ENCODE peak calls at places on chromosomes 4 and X, in four cellular contexts. D is pancreas, R is thoracic aorta, A is right atrium auricular region. Z is an unnamed sample.

GRCh38 chr4:1466034-1466960 is 60.1 kb upstream of the NKX1-1 start:
- DNase-seq in D (no peak), R (no peak), A (no peak), Z (no peak)

GRCh38 chr4:20318899-20319291 is 67.2 kb downstream of the SLIT2 start:
- DNase-seq in D (no peak), R (no peak), A (no peak), Z (no peak)

GRCh38 chr4:154612472-154613414 is at the start of gene FGG:
- DNase-seq in D (no peak), R (no peak), A (no peak), Z (no peak)

GRCh38 chr4:7798215-7798995 is 141.3 kb downstream of the AFAP1 start:
- DNase-seq in D (no peak), R (no peak), A (no peak), Z (no peak)

GRCh38 chr4:48963042-48963679 is 22.9 kb upstream of the CWH43 start:
- DNase-seq in D (peak), R (peak), A (peak), Z (peak)

GRCh38 chr4:182230256-182230655 is 12.9 kb upstream of the TENM3 start:
- DNase-seq in D (no peak), R (no peak), A (no peak), Z (no peak)

GRCh38 chrX:46788902-46789301 is 30.0 kb upstream of the SLC9A7 start:
- DNase-seq in D (no peak), R (no peak), A (no peak), Z (peak)

GRCh38 chr4:71293705-71294104 is 45.1 kb upstream of the SLC4A4 start:
- DNase-seq in D (no peak), R (no peak), A (no peak), Z (no peak)

GRCh38 chrX:65528705-65529340 is 5.8 kb downstream of the LAS1L start:
- DNase-seq in D (no peak), R (no peak), A (peak), Z (no peak)

GRCh38 chrX:78104447-78105176 is 564 bp downstream of the PGK1 start:
- DNase-seq in D (peak), R (no peak), A (peak), Z (no peak)

GRCh38 chrX:42824541-42824940 is 46.6 kb upstream of the PPP1R2C start:
- DNase-seq in D (no peak), R (no peak), A (no peak), Z (no peak)

GRCh38 chr4:602559-602942 is 22.8 kb upstream of the PDE6B start:
- DNase-seq in D (peak), R (no peak), A (peak), Z (no peak)

GRCh38 chr4:16860506-16860905 is 37.9 kb downstream of the LDB2 start:
- DNase-seq in D (no peak), R (no peak), A (no peak), Z (peak)

GRCh38 chr4:4225915-4226605 is 669 bp downstream of the OTOP1 start:
- DNase-seq in D (no peak), R (no peak), A (no peak), Z (no peak)

GRCh38 chrX:1106478-1107210 is 105.8 kb downstream of the CRLF2 start:
- DNase-seq in D (no peak), R (no peak), A (no peak), Z (no peak)

GRCh38 chr4:163107754-163108153 is 58.9 kb downstream of the NAF1 start:
- DNase-seq in D (no peak), R (no peak), A (no peak), Z (no peak)

GRCh38 chrX:97328853-97329252 is 445.1 kb downstream of the RPA4 start:
- DNase-seq in D (no peak), R (no peak), A (no peak), Z (no peak)

GRCh38 chrX:137852502-137852901 is 286.6 kb downstream of the ZIC3 start:
- DNase-seq in D (no peak), R (no peak), A (no peak), Z (no peak)

GRCh38 chr4:94924566-94924965 is 166.8 kb downstream of the BMPR1B start:
- DNase-seq in D (no peak), R (no peak), A (no peak), Z (no peak)

GRCh38 chr4:160514126-160514525 is 1411.2 kb downstream of the RAPGEF2 start:
- DNase-seq in D (no peak), R (no peak), A (no peak), Z (no peak)

GRCh38 chrX:86171366-86171765 is 23.1 kb downstream of the DACH2 start:
- DNase-seq in D (no peak), R (no peak), A (no peak), Z (no peak)

GRCh38 chrX:9148626-9149385 is 114.9 kb upstream of the FAM9B start:
- DNase-seq in D (no peak), R (no peak), A (no peak), Z (no peak)

GRCh38 chrX:150211988-150212387 is 151.1 kb upstream of the MAMLD1 start:
- DNase-seq in D (no peak), R (no peak), A (no peak), Z (no peak)

GRCh38 chr4:6840062-6840976 is 57.8 kb downstream of the KIAA0232 start:
- DNase-seq in D (no peak), R (no peak), A (no peak), Z (no peak)

GRCh38 chrX:23504895-23505294 is 162.4 kb upstream of the PRDX4 start:
- DNase-seq in D (no peak), R (no peak), A (no peak), Z (no peak)

GRCh38 chrX:115018040-115018647 is 728 bp upstream of the IL13RA2 start:
- DNase-seq in D (no peak), R (no peak), A (no peak), Z (no peak)

GRCh38 chr4:188778880-188779279 is 639.6 kb downstream of the TRIML1 start:
- DNase-seq in D (no peak), R (no peak), A (no peak), Z (no peak)

GRCh38 chr4:143375326-143376073 is 38.8 kb downstream of the GAB1 start:
- DNase-seq in D (no peak), R (no peak), A (no peak), Z (no peak)

GRCh38 chrX:2342878-2343277 is 157.9 kb downstream of the DHRSX start:
- DNase-seq in D (no peak), R (no peak), A (no peak), Z (peak)

GRCh38 chr4:15598644-15599043 is 56.5 kb downstream of the FBXL5 start:
- DNase-seq in D (no peak), R (no peak), A (no peak), Z (peak)

GRCh38 chr4:1458581-1458980 is 52.3 kb upstream of the NKX1-1 start:
- DNase-seq in D (no peak), R (no peak), A (no peak), Z (no peak)

GRCh38 chrX:9656871-9657270 is 108.8 kb downstream of the GPR143 start:
- DNase-seq in D (no peak), R (no peak), A (no peak), Z (no peak)

GRCh38 chrX:83759872-83760271 is 101.1 kb upstream of the CYLC1 start:
- DNase-seq in D (no peak), R (no peak), A (no peak), Z (no peak)

GRCh38 chr4:20512053-20512810 is 188.0 kb upstream of the PACRGL start:
- DNase-seq in D (no peak), R (no peak), A (no peak), Z (no peak)

GRCh38 chrX:82711432-82711831 is 796.7 kb upstream of the POU3F4 start:
- DNase-seq in D (no peak), R (no peak), A (no peak), Z (no peak)

GRCh38 chr4:152015597-152016324 is 255.0 kb upstream of the GATB start:
- DNase-seq in D (no peak), R (no peak), A (no peak), Z (no peak)

GRCh38 chr4:15982833-15983528 is 20.0 kb upstream of the FGFBP2 start:
- DNase-seq in D (no peak), R (no peak), A (no peak), Z (no peak)

DNA sequence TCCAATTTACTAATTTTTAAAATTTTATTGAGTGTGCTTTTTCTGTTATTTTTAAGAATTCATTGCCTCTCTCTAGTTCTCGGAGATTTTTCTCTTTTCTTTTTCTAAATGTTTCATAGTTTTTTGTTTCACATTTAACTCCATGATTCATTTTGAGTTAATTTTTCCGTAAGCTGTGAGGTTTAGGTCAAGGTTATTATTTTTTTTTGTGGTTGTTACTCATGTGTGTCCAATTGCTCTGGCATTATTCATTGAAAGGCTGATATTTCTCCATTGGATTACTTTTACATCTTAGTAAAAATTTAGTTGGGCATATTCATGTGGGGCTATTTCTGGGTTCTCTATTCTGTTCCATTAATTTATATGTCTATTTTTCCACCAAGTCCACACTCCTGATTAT is 220.8 kb downstream of the MID1IP1 start:
- DNase-seq in D (no peak), R (no peak), A (no peak), Z (no peak)
- TF ChIP-seq CTCF in D (no peak), R (no peak), A (no peak), Z (no peak)

GRCh38 chrX:133881893-133882292 is 103.5 kb downstream of the GPC3 start:
- DNase-seq in D (no peak), R (no peak), A (no peak), Z (no peak)
- H3K4me3 ChIP-seq in D (no peak), R (no peak), A (no peak), Z (no peak)

DNA sequence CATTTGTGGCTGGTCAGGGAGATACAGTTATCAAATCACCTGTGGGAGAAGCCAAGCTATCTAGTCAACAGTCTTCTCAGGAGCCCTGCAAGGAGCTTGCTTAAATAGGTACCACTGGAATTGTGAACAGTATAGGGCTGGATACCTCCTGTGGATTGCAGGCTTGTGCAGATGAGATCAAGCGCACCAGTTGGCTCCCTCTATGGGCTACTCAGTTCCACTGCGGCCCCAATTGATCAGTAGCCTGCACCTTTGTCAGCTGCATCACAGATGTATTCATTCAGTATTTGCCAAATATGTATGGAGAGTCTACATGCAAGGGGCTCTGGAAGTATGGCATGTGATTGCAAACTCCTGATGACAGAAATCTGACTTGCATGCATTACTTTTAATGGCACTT is 28.6 kb downstream of the TEX13A start:
- DNase-seq in D (no peak), R (no peak), A (no peak), Z (no peak)
- TF ChIP-seq CTCF in D (no peak), R (no peak), A (no peak), Z (peak)

GRCh38 chr4:108611360-108611759 is 9.0 kb upstream of the RPL34 start:
- DNase-seq in D (no peak), R (no peak), A (no peak), Z (no peak)
- H3K4me3 ChIP-seq in D (no peak), R (no peak), A (peak), Z (peak)

GRCh38 chr4:185729300-185729912 is 82.6 kb downstream of the SORBS2 start:
- DNase-seq in D (no peak), R (no peak), A (no peak), Z (no peak)
- TF ChIP-seq CTCF in D (no peak), R (no peak), A (no peak), Z (no peak)

DNA sequence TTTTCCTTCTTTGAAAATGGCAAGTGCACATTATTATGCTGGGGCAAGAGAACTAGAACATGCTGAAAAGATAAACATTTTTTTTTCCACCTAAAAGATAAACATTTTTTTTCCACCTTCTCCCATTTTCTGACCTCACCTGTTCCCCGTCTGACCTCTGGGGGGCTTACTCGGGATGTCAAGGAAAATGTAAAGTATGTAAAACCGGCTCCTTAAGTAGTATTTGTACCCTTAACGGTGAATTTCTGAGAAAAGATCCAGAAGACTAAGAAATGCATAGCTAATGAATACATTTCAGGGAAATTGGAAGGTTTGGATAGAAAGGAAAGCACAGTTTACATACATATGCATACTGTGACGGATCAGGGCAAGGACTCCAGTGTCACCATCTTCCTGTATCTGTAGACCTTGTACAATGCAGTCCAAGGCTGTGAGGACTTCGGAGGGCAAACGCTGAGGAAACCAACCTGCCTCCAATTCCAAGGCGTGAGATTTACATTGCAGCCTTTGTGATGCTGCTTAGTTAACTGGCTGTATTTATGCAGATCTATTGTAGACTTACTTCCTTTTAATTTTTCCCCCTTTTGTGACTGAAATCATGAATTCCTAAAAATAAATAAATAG is 2185.9 kb upstream of the TENM3 start:
- DNase-seq in D (no peak), R (no peak), A (no peak), Z (no peak)
- H3K4me3 ChIP-seq in D (no peak), R (peak), A (no peak), Z (no peak)

GRCh38 chr4:55732864-55733263 is 86.7 kb upstream of the EXOC1L start:
- DNase-seq in D (no peak), R (no peak), A (no peak), Z (no peak)

GRCh38 chr4:55733874-55734437 is 85.6 kb upstream of the EXOC1L start:
- DNase-seq in D (peak), R (no peak), A (peak), Z (no peak)

DNA sequence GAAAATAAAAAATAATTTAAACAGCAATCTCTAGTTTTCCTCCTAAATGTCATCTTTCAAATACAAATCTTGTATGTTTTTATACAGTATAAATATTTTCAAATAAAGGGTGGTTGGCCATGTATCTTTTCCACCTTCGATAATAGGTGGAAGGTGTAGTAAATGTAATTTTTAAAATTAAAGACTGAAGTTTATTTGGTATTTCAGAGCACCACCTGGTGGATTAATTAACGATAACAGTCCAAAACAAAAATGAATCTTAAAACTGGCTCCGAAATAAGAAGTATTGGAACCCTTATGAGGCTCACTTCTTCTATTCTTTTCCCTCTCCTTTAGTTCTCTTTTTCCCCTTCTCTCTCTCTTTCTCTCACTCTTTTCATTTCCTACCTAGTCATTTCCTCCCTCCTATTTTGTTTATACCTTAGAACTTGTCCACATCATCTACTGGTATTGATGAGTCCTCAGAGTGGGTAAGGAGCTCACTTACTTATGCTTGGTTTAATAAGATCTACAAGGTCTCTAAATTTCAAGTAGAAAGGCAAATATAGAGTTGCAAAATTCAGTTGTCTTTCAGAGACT is 82.9 kb upstream of the EXOC1L start:
- DNase-seq in D (no peak), R (no peak), A (no peak), Z (no peak)
- TF ChIP-seq CTCF in D (no peak), R (peak), A (no peak), Z (no peak)